ENCODE peak calls at places on chromosome 15, in six cellular contexts. D, I, Q, U, X and O are unnamed samples.

GRCh38 chr15:69342460-69343076 is 43.9 kb downstream of the PAQR5 start:
- DNase-seq in D (no peak), U (peak; percentile 32), Q (no peak), I (no peak), X (no peak), O (no peak)

GRCh38 chr15:70327328-70328136 is 229.8 kb upstream of the TLE3 start:
- DNase-seq in D (peak; percentile 74), X (no peak), U (no peak), Q (no peak), I (no peak), O (peak; percentile 51)

GRCh38 chr15:31470756-31471155 is 144.1 kb downstream of the KLF13 start:
- DNase-seq in U (no peak), X (no peak), D (no peak), Q (no peak), I (no peak), O (no peak)

GRCh38 chr15:94125131-94125530 is 106.2 kb upstream of the MCTP2 start:
- DNase-seq in U (no peak), Q (no peak), I (no peak), D (no peak), X (no peak), O (no peak)

GRCh38 chr15:63048115-63048985 is 5.8 kb downstream of the TPM1 start:
- DNase-seq in I (peak; percentile 97), D (peak; percentile 96), U (peak; percentile 95), Q (peak; percentile 77), X (peak; percentile 91), O (peak; percentile 98)

GRCh38 chr15:80199366-80199765 is 46.6 kb downstream of the FAH start:
- DNase-seq in I (no peak), U (peak; percentile 26), Q (no peak), X (no peak), D (no peak), O (no peak)

GRCh38 chr15:74213858-74214284 is 11.3 kb upstream of the STRA6 start:
- DNase-seq in Q (no peak), D (no peak), I (no peak), U (no peak), X (no peak), O (no peak)

GRCh38 chr15:44034933-44035624 is 160.0 kb downstream of the FRMD5 start:
- DNase-seq in Q (no peak), D (peak; percentile 70), X (peak; percentile 25), I (peak; percentile 47), U (no peak), O (peak; percentile 51)

GRCh38 chr15:98771444-98772059 is 123.2 kb downstream of the IGF1R start:
- DNase-seq in X (no peak), D (no peak), U (no peak), I (no peak), Q (no peak), O (no peak)

GRCh38 chr15:89129123-89129815 is 41.0 kb downstream of the ABHD2 start:
- DNase-seq in I (peak; percentile 14), X (no peak), D (peak; percentile 34), U (peak; percentile 58), Q (peak; percentile 63), O (peak; percentile 54)

GRCh38 chr15:51796777-51797474 is 32.5 kb upstream of the TMOD3 start:
- DNase-seq in D (no peak), U (no peak), X (no peak), I (no peak), Q (no peak), O (no peak)

GRCh38 chr15:59399465-59400102 is 26.9 kb upstream of the MYO1E start:
- DNase-seq in I (no peak), Q (no peak), X (no peak), D (no peak), U (no peak), O (no peak)

GRCh38 chr15:43939070-43939469 is 112.3 kb downstream of the WDR76 start:
- DNase-seq in I (no peak), U (peak; percentile 32), X (no peak), Q (peak; percentile 23), D (peak; percentile 35), O (no peak)

GRCh38 chr15:69298697-69299441 is at the start of gene PAQR5:
- DNase-seq in X (peak; percentile 59), I (no peak), U (peak; percentile 68), D (peak; percentile 51), Q (peak; percentile 83), O (peak; percentile 29)

GRCh38 chr15:70266412-70267089 is 168.8 kb upstream of the TLE3 start:
- DNase-seq in X (peak; percentile 87), U (no peak), I (no peak), Q (no peak), D (no peak), O (peak; percentile 76)

GRCh38 chr15:74627766-74628165 is 12.1 kb downstream of the CLK3 start:
- DNase-seq in I (no peak), D (no peak), U (no peak), X (no peak), Q (no peak), O (no peak)

GRCh38 chr15:74992619-74993018 is 2.7 kb upstream of the SCAMP5 start:
- DNase-seq in U (no peak), I (no peak), Q (no peak), D (no peak), X (no peak), O (no peak)

GRCh38 chr15:51114437-51115119 is 19.9 kb upstream of the TNFAIP8L3 start:
- DNase-seq in I (no peak), Q (no peak), U (no peak), X (no peak), D (no peak), O (no peak)

GRCh38 chr15:80331886-80332406 is 72.2 kb upstream of the ARNT2 start:
- DNase-seq in U (no peak), I (no peak), D (no peak), Q (no peak), X (no peak), O (no peak)

GRCh38 chr15:74964794-74965193 is 8.2 kb upstream of the RPP25 start:
- DNase-seq in I (no peak), Q (no peak), D (peak; percentile 65), U (no peak), X (no peak), O (peak; percentile 67)